ENCODE peak calls at places on chromosomes 16 and 17, in ten cellular contexts. L is activated naive CD4-positive, alpha-beta T cell; B is EL; I is activated CD4-positive, CD25-positive, alpha-beta regulatory T cell treated with anti-CD3 and anti-CD28 coated beads, Interleukin-2, amount 50 U/mL, for 16 hours; Q is prostate gland; J is IMR-90; H is HuH-7.5; M is NCI-H82; E is iPS-NIHi11; X is Right ventricle myocardium superior. W is an unnamed sample.

GRCh38 chr17:79919164-79919585 is 79.9 kb upstream of the CBX4 start:
- DNase-seq in B (no peak), H (no peak), M (no peak), X (peak), J (no peak), I (no peak), E (peak), Q (peak), L (no peak), W (peak)

GRCh38 chr16:81774348-81774747 is 4.7 kb upstream of the PLCG2 start:
- DNase-seq in X (peak), M (no peak), H (no peak), E (no peak), L (no peak), Q (no peak), J (no peak), I (no peak), B (no peak), W (no peak)

GRCh38 chr17:77664097-77664729 is 294.3 kb upstream of the TNRC6C start:
- DNase-seq in E (no peak), X (no peak), Q (no peak), H (no peak), M (no peak), B (no peak), L (no peak), J (no peak), I (no peak), W (no peak)

GRCh38 chr17:50249887-50250286 is 24.4 kb upstream of the TMEM92 start:
- DNase-seq in B (no peak), E (no peak), Q (no peak), J (no peak), I (no peak), H (no peak), M (no peak), X (no peak), L (no peak), W (no peak)

GRCh38 chr17:79023886-79024771 is at the start of gene C1QTNF1:
- DNase-seq in J (peak), L (no peak), B (peak), E (peak), H (peak), Q (no peak), M (peak), I (no peak), X (peak), W (no peak)

GRCh38 chr17:79082311-79083190 is 7.9 kb downstream of the ENGASE start:
- DNase-seq in X (peak), H (peak), Q (no peak), I (peak), E (peak), J (peak), B (peak), M (peak), L (no peak), W (no peak)

GRCh38 chr17:78268960-78269892 is 37.8 kb downstream of the TMEM235 start:
- DNase-seq in E (no peak), J (peak), B (no peak), Q (no peak), M (no peak), L (no peak), I (no peak), H (no peak), X (peak), W (no peak)

GRCh38 chr16:561957-562938 is 2.1 kb downstream of the PRR35 start:
- DNase-seq in E (no peak), B (no peak), I (no peak), X (no peak), M (peak), Q (no peak), L (no peak), H (no peak), J (no peak), W (no peak)